ENCODE peak calls at places on chromosomes 12 and 14, in eight cellular contexts. C is stimulated activated CD4-positive, alpha-beta T cell treated with anti-CD3 and anti-CD28 coated beads, Interleukin-1b, Interleukin-23, amount 100 ng/mL, for 1 hour; L is H9; D is ecto neural progenitor cell; T is mesothelial cell of epicardium; S is HS-27A; Z is NCI-H748 treated with DMSO at 0.1 percent for 48 hours; W is stomach. J is an unnamed sample.

GRCh38 chr12:39958377-39958776 is 147.5 kb downstream of the SLC2A13 start:
- DNase-seq in D (no peak), W (no peak), T (no peak), L (peak), S (no peak), Z (peak), C (no peak), J (no peak)

GRCh38 chr12:20798561-20798960 is 11.9 kb upstream of the SLCO1B3 start:
- DNase-seq in W (no peak), Z (no peak), C (no peak), D (no peak), T (no peak), S (no peak), L (no peak), J (peak)

GRCh38 chr14:76657404-76657803 is 103.9 kb upstream of the VASH1 start:
- DNase-seq in L (no peak), S (no peak), Z (no peak), D (no peak), T (no peak), C (no peak), W (no peak), J (no peak)

GRCh38 chr12:119182701-119183493 is 4.2 kb downstream of the HSPB8 start:
- DNase-seq in S (no peak), W (no peak), D (no peak), T (no peak), Z (no peak), L (no peak), C (no peak), J (no peak)

GRCh38 chr12:121391619-121392324 is 8.1 kb upstream of the RNF34 start:
- DNase-seq in S (no peak), Z (no peak), L (no peak), T (no peak), D (no peak), C (no peak), W (peak), J (peak)

GRCh38 chr12:117134059-117134458 is 34.8 kb upstream of the TESC start:
- DNase-seq in D (no peak), W (no peak), Z (no peak), L (no peak), S (no peak), T (no peak), C (no peak), J (no peak)

GRCh38 chr14:66281036-66281776 is 205.0 kb upstream of the CCDC196 start:
- DNase-seq in S (no peak), D (no peak), T (no peak), Z (no peak), L (no peak), C (no peak), W (no peak), J (no peak)

GRCh38 chr14:61233436-61233956 is 47.6 kb downstream of the TMEM30B start:
- DNase-seq in T (no peak), D (no peak), W (no peak), S (no peak), Z (no peak), C (no peak), L (no peak), J (no peak)

GRCh38 chr12:109920266-109920780 is 20.2 kb downstream of the TCHP start:
- DNase-seq in C (no peak), D (no peak), S (no peak), W (no peak), L (no peak), Z (no peak), T (no peak), J (no peak)

GRCh38 chr14:99248761-99249171 is 23.2 kb downstream of the BCL11B start:
- DNase-seq in Z (no peak), T (no peak), L (no peak), D (no peak), C (no peak), W (no peak), S (no peak), J (no peak)

GRCh38 chr14:78701246-78701645 is 531.1 kb downstream of the NRXN3 start:
- DNase-seq in D (no peak), T (no peak), W (no peak), L (no peak), C (no peak), S (no peak), Z (no peak), J (no peak)

GRCh38 chr12:62259311-62259992 is 752 bp upstream of the USP15 start:
- DNase-seq in S (peak), W (no peak), L (no peak), T (no peak), C (no peak), Z (peak), D (no peak), J (peak)

GRCh38 chr12:12333980-12334709 is 15.9 kb downstream of the MANSC1 start:
- DNase-seq in W (peak), L (peak), T (no peak), S (no peak), D (peak), C (peak), Z (peak), J (peak)

GRCh38 chr14:71048393-71048792 is 141.1 kb downstream of the PCNX1 start:
- DNase-seq in D (no peak), Z (no peak), S (no peak), L (no peak), W (no peak), C (no peak), T (no peak), J (no peak)

GRCh38 chr12:113667095-113667494 is 195.4 kb upstream of the LHX5 start:
- DNase-seq in C (no peak), W (no peak), D (no peak), S (no peak), L (no peak), Z (no peak), T (no peak), J (no peak)

GRCh38 chr14:100122481-100123215 is 36.8 kb downstream of the DEGS2 start:
- DNase-seq in D (no peak), S (no peak), Z (no peak), T (no peak), L (no peak), C (no peak), W (no peak), J (no peak)

GRCh38 chr12:89384050-89384749 is 31.9 kb upstream of the DUSP6 start:
- DNase-seq in T (no peak), L (peak), C (no peak), S (no peak), W (peak), Z (no peak), D (no peak), J (peak)

GRCh38 chr14:59055439-59056045 is 132.9 kb upstream of the DAAM1 start:
- DNase-seq in T (no peak), Z (peak), C (no peak), W (peak), L (no peak), D (no peak), S (peak), J (peak)

GRCh38 chr12:127559349-127560040 is 707.5 kb upstream of the TMEM132C start:
- DNase-seq in L (peak), Z (peak), D (no peak), S (peak), T (no peak), W (peak), C (peak), J (peak)

GRCh38 chr14:24851837-24852236 is 198.1 kb downstream of the STXBP6 start:
- DNase-seq in L (no peak), W (no peak), Z (no peak), D (no peak), S (no peak), T (no peak), C (no peak), J (no peak)

GRCh38 chr12:105825141-105825540 is 313.6 kb downstream of the NUAK1 start:
- DNase-seq in C (no peak), L (no peak), D (no peak), Z (no peak), W (no peak), T (no peak), S (no peak), J (no peak)

GRCh38 chr14:73232984-73233383 is 4.3 kb upstream of the PAPLN start:
- DNase-seq in W (no peak), T (no peak), L (no peak), D (peak), Z (no peak), C (no peak), S (no peak), J (no peak)

J was measured in ELR.